ENCODE peak calls at places on chromosomes 11 and 22, in eight cellular contexts. S is IMR-90, L is PC-3, H is HCT116, J is H9, M is neural progenitor cell, B is mammary epithelial cell, R is fibroblast of lung. N is an unnamed sample.

GRCh38 chr11:133164986-133165385 is 367.3 kb downstream of the OPCML start:
- DNase-seq in L (no peak), B (no peak), M (peak), J (no peak), R (no peak), H (no peak), S (no peak), N (no peak)

GRCh38 chr11:416051-416756 is 1.4 kb upstream of the SIGIRR start:
- DNase-seq in R (no peak), J (no peak), S (no peak), H (no peak), B (no peak), M (peak), L (no peak), N (no peak)

GRCh38 chr11:75589933-75590332 is 27.9 kb downstream of the SERPINH1 start:
- DNase-seq in R (no peak), S (no peak), H (no peak), M (no peak), L (no peak), B (no peak), J (no peak), N (no peak)

GRCh38 chr11:116415095-116415494 is 357.7 kb downstream of the BUD13 start:
- DNase-seq in R (no peak), B (no peak), S (no peak), L (no peak), H (no peak), M (no peak), J (no peak), N (no peak)

GRCh38 chr11:75403983-75404658 is 4.8 kb downstream of the RPS3 start:
- DNase-seq in S (no peak), J (no peak), B (no peak), M (no peak), R (no peak), L (peak), H (no peak), N (no peak)

GRCh38 chr22:45830531-45831245 is 146.3 kb downstream of the WNT7B start:
- DNase-seq in B (peak), L (peak), J (no peak), H (no peak), S (peak), R (peak), M (no peak), N (no peak)

GRCh38 chr11:20363500-20364411 is at the start of gene HTATIP2:
- DNase-seq in M (peak), L (peak), H (no peak), B (peak), S (peak), R (peak), J (peak), N (no peak)

GRCh38 chr11:102810943-102811528 is 13.1 kb upstream of the MMP1 start:
- DNase-seq in M (peak), S (peak), L (peak), J (no peak), R (peak), H (no peak), B (peak), N (no peak)

GRCh38 chr11:15346907-15347306 is 232.2 kb downstream of the INSC start:
- DNase-seq in S (no peak), H (no peak), L (no peak), B (no peak), M (no peak), J (no peak), R (no peak), N (no peak)

GRCh38 chr11:64614927-64615326 is 23.9 kb downstream of the SLC22A12 start:
- DNase-seq in J (no peak), B (no peak), R (no peak), M (no peak), S (no peak), L (no peak), H (no peak), N (no peak)

GRCh38 chr11:58775066-58775708 is 43.4 kb upstream of the GLYAT start:
- DNase-seq in H (no peak), B (no peak), M (no peak), S (no peak), R (no peak), L (no peak), J (no peak), N (no peak)

GRCh38 chr22:43007519-43008102 is 7.3 kb downstream of the PACSIN2 start:
- DNase-seq in H (no peak), L (no peak), S (peak), M (no peak), J (no peak), B (no peak), R (no peak), N (no peak)

GRCh38 chr11:14045417-14045816 is 82.9 kb downstream of the SPON1 start:
- DNase-seq in L (no peak), J (no peak), H (no peak), S (no peak), R (no peak), B (no peak), M (no peak), N (no peak)

GRCh38 chr22:42933783-42934144 is 76.7 kb upstream of the ARFGAP3 start:
- DNase-seq in M (no peak), R (peak), H (no peak), J (no peak), S (peak), L (peak), B (peak), N (no peak)

GRCh38 chr22:49690454-49690853 is 137.2 kb downstream of the BRD1 start:
- DNase-seq in B (no peak), S (no peak), L (no peak), H (no peak), J (peak), R (no peak), M (no peak), N (no peak)

DNA sequence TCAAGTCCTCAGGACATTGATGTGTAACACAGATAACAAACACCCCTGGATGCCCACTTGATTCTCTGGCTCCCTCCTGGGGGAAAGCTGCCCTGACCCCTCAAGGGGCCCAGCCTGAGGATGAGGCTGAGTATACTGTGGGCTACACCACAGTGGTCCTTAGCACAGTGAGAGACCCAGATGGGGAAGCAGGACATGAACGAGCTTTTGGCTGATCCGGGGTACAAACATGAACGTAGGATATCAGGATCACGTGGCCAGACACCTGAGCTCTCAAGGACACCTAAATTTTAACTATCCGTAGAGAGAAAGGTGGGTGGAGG is 87.1 kb upstream of the VPREB1 start:
- DNase-seq in J (no peak), L (no peak), R (no peak), S (no peak), H (no peak), B (no peak), M (no peak), N (no peak)
- H2AFZ ChIP-seq in J (no peak), L (peak), R (no peak), S (no peak), H (peak), B (peak), M (peak), N (peak)

GRCh38 chr22:17318817-17319216 is 50.4 kb upstream of the CECR2 start:
- DNase-seq in S (no peak), R (no peak), L (no peak), M (no peak), B (no peak), H (no peak), J (no peak), N (no peak)
- H2AFZ ChIP-seq in S (no peak), R (no peak), L (no peak), M (peak), B (no peak), H (no peak), J (no peak), N (no peak)

GRCh38 chr22:27551402-27551801 is 250.2 kb downstream of the MN1 start:
- DNase-seq in R (no peak), M (no peak), L (no peak), H (no peak), S (no peak), B (no peak), J (no peak), N (no peak)

GRCh38 chr22:27556371-27556770 is 245.2 kb downstream of the MN1 start:
- DNase-seq in J (no peak), S (no peak), M (no peak), B (no peak), H (no peak), R (no peak), L (no peak), N (no peak)

GRCh38 chr22:27554841-27555456 is 246.6 kb downstream of the MN1 start:
- DNase-seq in S (no peak), L (peak), J (no peak), R (no peak), B (no peak), H (no peak), M (no peak), N (no peak)

GRCh38 chr22:27552863-27553262 is 248.7 kb downstream of the MN1 start:
- DNase-seq in H (no peak), S (no peak), J (no peak), B (no peak), R (no peak), L (no peak), M (no peak), N (no peak)

DNA sequence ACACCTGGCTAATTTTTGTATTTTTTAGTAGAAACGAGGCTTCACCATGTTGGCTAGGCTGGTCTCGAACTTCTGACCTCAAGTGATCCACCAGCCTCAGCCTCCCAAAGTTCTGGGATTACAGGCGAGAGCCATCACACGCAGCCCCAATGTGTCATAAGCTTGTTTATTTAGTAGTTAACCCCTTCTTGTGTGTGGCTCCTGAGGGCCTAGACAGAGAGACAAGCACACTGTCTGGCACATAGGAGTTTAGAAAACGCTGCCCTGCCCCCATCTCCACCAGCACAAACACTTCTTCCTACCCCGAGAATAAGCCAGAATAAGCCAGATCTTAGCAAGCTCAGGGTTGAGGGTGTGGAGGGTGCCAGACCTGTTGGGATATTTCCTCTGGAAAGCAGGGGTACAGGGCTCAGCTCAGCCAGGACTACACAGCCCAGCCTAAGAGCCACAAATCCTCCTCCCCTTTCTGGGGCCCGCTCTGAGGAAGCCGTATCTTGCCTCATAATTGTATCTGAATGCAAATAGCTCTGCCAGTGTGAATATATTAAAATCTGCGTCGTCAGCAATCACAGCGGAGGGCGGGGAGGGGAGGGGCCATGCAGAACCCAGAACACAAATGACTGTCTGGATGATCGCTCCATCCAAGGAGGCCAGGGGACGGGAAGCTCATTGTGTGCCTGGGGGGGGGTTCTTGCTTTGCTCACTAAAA is 247.3 kb downstream of the MN1 start:
- DNase-seq in S (peak), H (no peak), L (peak), R (peak), B (no peak), J (no peak), M (peak), N (no peak)
- H2AFZ ChIP-seq in S (no peak), H (no peak), L (no peak), R (no peak), B (no peak), J (no peak), M (no peak), N (peak)

GRCh38 chr11:70381872-70382842 is 16.2 kb upstream of the CTTN start:
- DNase-seq in R (peak), H (no peak), J (no peak), M (no peak), B (no peak), L (no peak), S (peak), N (no peak)
- H2AFZ ChIP-seq in R (no peak), H (no peak), J (no peak), M (no peak), B (no peak), L (no peak), S (peak), N (no peak)

GRCh38 chr11:124551189-124551588 is 7.7 kb upstream of the OR8B12 start:
- DNase-seq in H (no peak), L (no peak), B (no peak), J (no peak), M (no peak), S (no peak), R (no peak), N (no peak)
- H2AFZ ChIP-seq in H (no peak), L (no peak), B (no peak), J (no peak), M (no peak), S (no peak), R (no peak), N (no peak)

DNA sequence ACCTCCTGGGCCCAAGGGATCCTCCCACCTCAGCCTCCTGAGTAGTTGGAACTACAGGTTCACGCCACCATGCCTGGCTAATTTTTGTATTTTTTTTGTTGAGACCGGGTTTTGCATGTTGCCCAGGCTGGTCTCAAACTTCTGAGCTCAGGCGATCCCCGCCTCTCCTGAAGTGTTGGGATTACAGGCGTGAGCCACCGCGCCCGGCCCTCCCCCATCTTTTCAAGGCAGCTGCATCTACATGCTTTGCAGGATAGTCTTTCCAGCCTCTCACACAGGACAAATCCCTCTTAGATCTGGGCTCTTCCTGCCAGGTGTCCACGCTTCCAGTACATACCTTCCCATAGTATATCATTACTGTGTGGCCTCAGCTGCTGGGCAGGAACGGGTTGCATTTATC is 49.7 kb downstream of the C11orf96 start:
- DNase-seq in J (no peak), M (no peak), B (no peak), H (no peak), R (no peak), S (no peak), L (no peak), N (no peak)
- H2AFZ ChIP-seq in J (no peak), M (no peak), B (no peak), H (no peak), R (no peak), S (no peak), L (no peak), N (no peak)

DNA sequence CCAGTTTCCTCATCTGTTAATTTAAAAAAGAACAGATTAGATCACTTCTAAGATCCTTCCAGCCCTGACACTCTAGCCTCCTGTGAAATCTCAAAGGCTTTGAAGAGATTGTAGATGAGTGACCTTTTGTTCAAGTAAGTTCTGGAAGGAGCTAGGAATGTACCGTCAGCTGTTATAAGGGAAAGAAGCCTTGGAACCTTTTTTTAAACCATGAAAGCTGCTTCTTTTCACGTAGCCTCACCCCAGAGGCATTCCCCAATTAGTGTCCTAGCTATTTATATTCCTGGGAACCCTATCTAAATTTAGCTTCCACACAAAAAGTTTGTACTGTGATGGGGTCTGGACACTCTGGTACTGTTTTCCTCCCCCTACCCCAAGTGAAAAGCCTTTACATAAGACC is 35.8 kb upstream of the SLN start:
- DNase-seq in J (no peak), L (no peak), S (no peak), B (no peak), H (no peak), M (peak), R (no peak), N (no peak)
- H2AFZ ChIP-seq in J (no peak), L (no peak), S (no peak), B (no peak), H (no peak), M (no peak), R (no peak), N (peak)

GRCh38 chr11:88131764-88132470 is 43.3 kb downstream of the RAB38 start:
- DNase-seq in M (no peak), J (no peak), S (no peak), R (no peak), H (no peak), B (no peak), L (no peak), N (no peak)
- H2AFZ ChIP-seq in M (no peak), J (no peak), S (no peak), R (no peak), H (no peak), B (no peak), L (no peak), N (no peak)

GRCh38 chr22:19995611-19996339 is 20.8 kb downstream of the ARVCF start:
- DNase-seq in L (no peak), S (no peak), J (no peak), R (peak), H (no peak), M (no peak), B (no peak), N (no peak)
- H2AFZ ChIP-seq in L (no peak), S (peak), J (no peak), R (peak), H (no peak), M (no peak), B (no peak), N (no peak)

GRCh38 chr11:42249401-42249800 is 789.9 kb upstream of the LRRC4C start:
- DNase-seq in L (no peak), B (no peak), J (no peak), H (no peak), S (no peak), M (no peak), R (no peak), N (no peak)
- H2AFZ ChIP-seq in L (peak), B (peak), J (no peak), H (no peak), S (no peak), M (no peak), R (no peak), N (no peak)